ENCODE peak calls at places on chromosomes 4 and X, in eight cellular contexts. V is suprapubic skin, I is sigmoid colon, R is K562, J is adrenal gland, M is tibial nerve, U is transverse colon, F is esophagus squamous epithelium. S is an unnamed sample.

GRCh38 chr4:76689079-76689817 is 208.7 kb downstream of the SOWAHB start:
- DNase-seq in V (no peak), I (no peak), R (no peak), J (peak; percentile 51), M (peak; percentile 9), U (peak; percentile 52), F (no peak), S (peak; percentile 69)

GRCh38 chr4:86159216-86159615 is 200.6 kb downstream of the MAPK10 start:
- DNase-seq in V (no peak), I (no peak), R (no peak), J (no peak), M (no peak), U (no peak), F (no peak), S (no peak)

GRCh38 chr4:48008021-48008596 is 8.4 kb downstream of the CNGA1 start:
- DNase-seq in V (no peak), I (no peak), R (no peak), J (no peak), M (no peak), U (no peak), F (no peak), S (no peak)

GRCh38 chr4:128635939-128636551 is 173.5 kb upstream of the JADE1 start:
- DNase-seq in V (no peak), I (no peak), R (no peak), J (no peak), M (no peak), U (no peak), F (no peak), S (no peak)

GRCh38 chr4:169724251-169724650 is 33.5 kb downstream of the HPF1 start:
- DNase-seq in V (no peak), I (no peak), R (no peak), J (no peak), M (no peak), U (no peak), F (no peak), S (no peak)

GRCh38 chr4:21885241-21885640 is 63.3 kb downstream of the KCNIP4 start:
- DNase-seq in V (no peak), I (no peak), R (no peak), J (no peak), M (no peak), U (no peak), F (no peak), S (no peak)

GRCh38 chrX:55008571-55009358 is 8.6 kb downstream of the APEX2 start:
- DNase-seq in V (no peak), I (no peak), R (no peak), J (no peak), M (no peak), U (no peak), F (no peak), S (peak; percentile 24)

GRCh38 chr4:148574502-148574901 is 132.3 kb upstream of the NR3C2 start:
- DNase-seq in V (no peak), I (no peak), R (no peak), J (no peak), M (no peak), U (no peak), F (no peak), S (no peak)

GRCh38 chr4:88204882-88205281 is 46.4 kb upstream of the ABCG2 start:
- DNase-seq in V (no peak), I (no peak), R (no peak), J (no peak), M (no peak), U (no peak), F (no peak), S (no peak)

GRCh38 chr4:28973591-28974350 is 1746.4 kb upstream of the PCDH7 start:
- DNase-seq in V (no peak), I (no peak), R (no peak), J (no peak), M (no peak), U (no peak), F (no peak), S (no peak)

GRCh38 chr4:177632481-177632880 is 190.2 kb upstream of the AGA start:
- DNase-seq in V (no peak), I (no peak), R (no peak), J (no peak), M (no peak), U (no peak), F (no peak), S (no peak)

GRCh38 chrX:78746496-78746895 is 1.0 kb upstream of the LPAR4 start:
- DNase-seq in V (no peak), I (no peak), R (no peak), J (no peak), M (no peak), U (no peak), F (no peak), S (no peak)

GRCh38 chr4:147860960-147861359 is 129.1 kb downstream of the ARHGAP10 start:
- DNase-seq in V (no peak), I (peak; percentile 70), R (no peak), J (peak; percentile 29), M (no peak), U (no peak), F (no peak), S (no peak)

GRCh38 chr4:161949941-161950725 is 213.7 kb downstream of the FSTL5 start:
- DNase-seq in V (no peak), I (no peak), R (no peak), J (no peak), M (no peak), U (no peak), F (no peak), S (no peak)

GRCh38 chr4:164536829-164537228 is 217.1 kb upstream of the SMIM31 start:
- DNase-seq in V (peak; percentile 65), I (no peak), R (no peak), J (peak; percentile 72), M (no peak), U (no peak), F (no peak), S (no peak)

GRCh38 chr4:82201805-82202636 is 171.8 kb downstream of the HNRNPD start:
- DNase-seq in V (no peak), I (no peak), R (peak; percentile 15), J (no peak), M (no peak), U (peak; percentile 35), F (no peak), S (no peak)

GRCh38 chrX:103849558-103849957 is 17.5 kb upstream of the RAB9B start:
- DNase-seq in V (no peak), I (no peak), R (no peak), J (no peak), M (no peak), U (no peak), F (no peak), S (no peak)

GRCh38 chr4:88600129-88600849 is 8.0 kb downstream of the HERC3 start:
- DNase-seq in V (no peak), I (no peak), R (no peak), J (no peak), M (no peak), U (no peak), F (no peak), S (no peak)

GRCh38 chr4:135408109-135408508 is 1206.5 kb upstream of the PABPC4L start:
- DNase-seq in V (no peak), I (no peak), R (no peak), J (no peak), M (no peak), U (no peak), F (no peak), S (no peak)

GRCh38 chr4:43132010-43132582 is 239.6 kb downstream of the GRXCR1 start:
- DNase-seq in V (no peak), I (no peak), R (peak; percentile 12), J (peak; percentile 39), M (no peak), U (peak; percentile 31), F (no peak), S (no peak)

GRCh38 chr4:136680271-136680670 is 852.0 kb downstream of the PCDH18 start:
- DNase-seq in V (no peak), I (no peak), R (no peak), J (no peak), M (no peak), U (no peak), F (no peak), S (no peak)

GRCh38 chr4:159395693-159396092 is 292.8 kb downstream of the RAPGEF2 start:
- DNase-seq in V (no peak), I (no peak), R (no peak), J (no peak), M (no peak), U (no peak), F (no peak), S (no peak)
- H3K27ac ChIP-seq in V (no peak overlapping the region), I (no peak overlapping the region), R (no peak overlapping the region), J (no peak overlapping the region), M (no peak overlapping the region), U (no peak overlapping the region), F (no peak overlapping the region), S (no peak overlapping the region)

GRCh38 chr4:73842696-73843095 is 6.2 kb downstream of the CXCL6 start:
- DNase-seq in V (no peak), I (no peak), R (no peak), J (no peak), M (no peak), U (no peak), F (no peak), S (no peak)
- TF ChIP-seq POLR2A in V (no peak), I (no peak), R (no peak), J (no peak), M (no peak), U (no peak), F (no peak), S (no peak)

GRCh38 chr4:84099591-84099990 is 399.5 kb downstream of the NKX6-1 start:
- DNase-seq in V (no peak), I (no peak), R (no peak), J (no peak), M (no peak), U (no peak), F (no peak), S (no peak)

DNA sequence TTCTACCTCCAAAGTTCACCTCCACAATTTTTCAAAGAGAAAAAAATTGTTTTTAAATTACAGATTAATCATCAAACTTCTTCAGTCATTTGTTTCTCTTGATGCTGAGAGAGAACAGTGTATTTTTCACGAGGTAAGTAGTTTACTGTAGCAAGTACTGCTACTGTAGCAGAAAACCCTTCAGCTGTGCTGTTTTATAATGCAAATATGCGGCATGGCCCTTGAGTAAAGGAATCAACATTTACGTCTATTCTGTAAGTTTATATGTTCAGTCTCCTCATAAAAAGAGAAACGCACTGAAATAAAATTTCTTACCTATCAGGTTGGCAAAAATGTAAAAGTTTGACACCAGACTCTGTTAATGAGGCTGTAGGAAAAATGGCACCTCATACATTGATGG is 399.0 kb downstream of the NKX6-1 start:
- DNase-seq in V (no peak), I (no peak), R (no peak), J (no peak), M (no peak), U (no peak), F (no peak), S (no peak)
- H3K27me3 ChIP-seq in V (no peaks in the 10 kb centered on the region), I (no peaks in the 10 kb centered on the region), R (no peaks in the 10 kb centered on the region), J (no peaks in the 10 kb centered on the region), M (no peaks in the 10 kb centered on the region), U (no peaks in the 10 kb centered on the region), F (no peaks in the 10 kb centered on the region), S (no peaks in the 10 kb centered on the region)

GRCh38 chrX:111892375-111892774 is 16.4 kb downstream of the TRPC5OS start:
- DNase-seq in V (no peak), I (no peak), R (no peak), J (no peak), M (no peak), U (no peak), F (no peak), S (no peak)

DNA sequence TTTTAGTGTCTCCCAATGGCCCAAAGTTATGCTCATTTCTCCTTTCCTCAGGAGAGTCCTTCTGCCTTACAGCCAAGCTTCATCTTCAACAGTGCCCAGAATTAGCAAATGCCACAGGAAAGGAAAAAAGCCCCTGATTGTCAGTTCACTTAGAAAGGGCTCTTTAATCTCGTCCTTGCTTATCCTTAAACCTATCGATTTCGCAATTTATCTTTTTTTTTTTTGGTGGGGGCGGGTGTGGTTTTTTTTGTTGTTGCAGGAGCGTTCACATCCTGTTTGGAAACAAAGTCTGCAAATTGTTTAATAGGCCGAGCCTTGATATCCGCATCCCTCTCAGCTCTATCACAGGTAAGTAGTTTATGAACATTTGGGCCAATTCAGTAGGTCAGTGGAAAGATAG is 20.2 kb downstream of the TRPC5OS start:
- DNase-seq in V (no peak), I (no peak), R (no peak), J (no peak), M (no peak), U (no peak), F (no peak), S (no peak)
- H3K27ac ChIP-seq in V (no peak overlapping the region), I (no peak overlapping the region), R (no peak overlapping the region), J (no peak overlapping the region), M (no peak overlapping the region), U (no peak overlapping the region), F (no peak overlapping the region), S (no peak overlapping the region)